ENCODE peak calls at places on chromosome 5, in seven cellular contexts. U, C, H, I, K, Z and J are unnamed samples.

GRCh38 chr5:127012933-127013332 is 17.4 kb downstream of the MARCHF3 start:
- DNase-seq in U (no peak), C (no peak), H (no peak), I (no peak), K (peak; percentile 75), Z (no peak), J (no peak)

GRCh38 chr5:179220716-179221115 is 124.5 kb downstream of the ADAMTS2 start:
- DNase-seq in U (no peak), C (no peak), H (no peak), I (no peak), K (no peak), Z (no peak), J (no peak)

GRCh38 chr5:172104021-172104420 is 84.0 kb downstream of the STK10 start:
- DNase-seq in U (no peak), C (no peak), H (no peak), I (no peak), K (no peak), Z (no peak), J (peak; percentile 30)

GRCh38 chr5:68074048-68074632 is 141.4 kb upstream of the PIK3R1 start:
- DNase-seq in U (no peak), C (no peak), H (no peak), I (no peak), K (peak; percentile 30), Z (no peak), J (no peak)

GRCh38 chr5:124797665-124798087 is 51.2 kb upstream of the ZNF608 start:
- DNase-seq in U (no peak), C (no peak), H (no peak), I (no peak), K (peak; percentile 29), Z (no peak), J (no peak)

GRCh38 chr5:35229076-35230042 is 928 bp downstream of the PRLR start:
- DNase-seq in U (peak; percentile 91), C (no peak), H (no peak), I (peak; percentile 6), K (no peak), Z (peak; percentile 45), J (peak; percentile 58)

GRCh38 chr5:159061186-159061796 is 38.4 kb downstream of the EBF1 start:
- DNase-seq in U (no peak), C (no peak), H (no peak), I (no peak), K (peak; percentile 75), Z (no peak), J (no peak)

GRCh38 chr5:174119386-174119785 is 73.9 kb downstream of the NSG2 start:
- DNase-seq in U (no peak), C (no peak), H (peak; percentile 54), I (no peak), K (no peak), Z (no peak), J (no peak)

GRCh38 chr5:78765756-78766411 is 117.3 kb upstream of the LHFPL2 start:
- DNase-seq in U (no peak), C (no peak), H (no peak), I (no peak), K (no peak), Z (no peak), J (no peak)

GRCh38 chr5:137648361-137648760 is 87.5 kb downstream of the KLHL3 start:
- DNase-seq in U (no peak), C (no peak), H (peak; percentile 40), I (no peak), K (no peak), Z (no peak), J (no peak)

GRCh38 chr5:116454417-116454927 is 120.2 kb downstream of the SEMA6A start:
- DNase-seq in U (no peak), C (no peak), H (no peak), I (peak; percentile 68), K (peak; percentile 81), Z (no peak), J (no peak)

GRCh38 chr5:168479166-168479565 is 7.1 kb upstream of the RARS1 start:
- DNase-seq in U (no peak), C (no peak), H (no peak), I (no peak), K (no peak), Z (no peak), J (no peak)

GRCh38 chr5:172414618-172415599 is 39.4 kb downstream of the SH3PXD2B start:
- DNase-seq in U (peak; percentile 54), C (no peak), H (peak; percentile 54), I (peak; percentile 30), K (no peak), Z (peak; percentile 71), J (peak; percentile 94)

GRCh38 chr5:36664762-36665161 is 58.4 kb downstream of the SLC1A3 start:
- DNase-seq in U (no peak), C (no peak), H (no peak), I (no peak), K (no peak), Z (no peak), J (no peak)

GRCh38 chr5:765948-766631 is 18.4 kb downstream of the ZDHHC11B start:
- DNase-seq in U (no peak), C (no peak), H (no peak), I (no peak), K (no peak), Z (no peak), J (no peak)

GRCh38 chr5:167285591-167285990 is 1005.9 kb upstream of the WWC1 start:
- DNase-seq in U (no peak), C (no peak), H (no peak), I (peak; percentile 72), K (no peak), Z (no peak), J (no peak)

GRCh38 chr5:88833371-88834107 is 49.4 kb downstream of the MEF2C start:
- DNase-seq in U (no peak), C (no peak), H (peak; percentile 8), I (no peak), K (peak; percentile 89), Z (no peak), J (no peak)

GRCh38 chr5:60018091-60018490 is 124.6 kb upstream of the PDE4D start:
- DNase-seq in U (no peak), C (no peak), H (no peak), I (no peak), K (no peak), Z (no peak), J (no peak)

GRCh38 chr5:170362102-170362501 is 27.1 kb downstream of the KCNMB1 start:
- DNase-seq in U (no peak), C (no peak), H (peak; percentile 26), I (no peak), K (no peak), Z (no peak), J (no peak)